ENCODE peak calls at places on chromosomes 11 and 22, in four cellular contexts. Z is K562, X is H1, T is SK-N-SH. A is an unnamed sample.

GRCh38 chr11:36577859-36578258 is 10.1 kb downstream of the RAG1 start:
- DNase-seq in T (no peak), Z (no peak), X (no peak), A (no peak)

GRCh38 chr11:66176650-66177049 is 91.8 kb upstream of the RAB1B start:
- DNase-seq in Z (no peak), T (no peak), X (no peak), A (no peak)

GRCh38 chr11:36023922-36024321 is 80.1 kb downstream of the LDLRAD3 start:
- DNase-seq in X (no peak), Z (no peak), T (no peak), A (no peak)

GRCh38 chr11:106990322-106990721 is 28.0 kb downstream of the GUCY1A2 start:
- DNase-seq in Z (no peak), X (no peak), T (no peak), A (peak)

GRCh38 chr22:41576877-41577276 is 12.8 kb downstream of the PMM1 start:
- DNase-seq in Z (peak), X (peak), T (peak), A (peak)

GRCh38 chr22:19868773-19869471 is 14.2 kb upstream of the GNB1L start:
- DNase-seq in Z (no peak), X (peak), T (no peak), A (peak)

GRCh38 chr11:84496122-84496521 is 1131.0 kb downstream of the DLG2 start:
- DNase-seq in Z (no peak), T (no peak), X (no peak), A (no peak)

GRCh38 chr11:102930451-102930850 is 25.1 kb downstream of the MMP13 start:
- DNase-seq in Z (no peak), X (no peak), T (no peak), A (no peak)

GRCh38 chr11:68839953-68840641 is 1.6 kb downstream of the CPT1A start:
- DNase-seq in X (no peak), Z (peak), T (no peak), A (no peak)

GRCh38 chr22:50143096-50143495 is 27.4 kb upstream of the PANX2 start:
- DNase-seq in T (no peak), X (no peak), Z (no peak), A (no peak)

GRCh38 chr22:21728270-21728669 is 7.3 kb downstream of the YPEL1 start:
- DNase-seq in T (no peak), Z (peak), X (no peak), A (no peak)

GRCh38 chr22:22884888-22885840 is 2.5 kb upstream of the IGLL5 start:
- DNase-seq in Z (peak), X (no peak), T (no peak), A (no peak)

GRCh38 chr11:98365185-98365584 is 655.6 kb upstream of the CNTN5 start:
- DNase-seq in Z (no peak), X (no peak), T (no peak), A (no peak)

GRCh38 chr22:45239378-45240136 is 1.1 kb downstream of the KIAA0930 start:
- DNase-seq in X (no peak), Z (no peak), T (peak), A (no peak)

GRCh38 chr22:30159561-30160353 is 79.5 kb downstream of the HORMAD2 start:
- DNase-seq in Z (no peak), X (no peak), T (no peak), A (no peak)

GRCh38 chr22:37659066-37659896 is 758 bp downstream of the PDXP start:
- DNase-seq in T (peak), Z (peak), X (no peak), A (no peak)

GRCh38 chr22:32880906-32881596 is 79.5 kb downstream of the TIMP3 start:
- DNase-seq in X (no peak), T (peak), Z (peak), A (no peak)

GRCh38 chr11:63553759-63554158 is 9.4 kb downstream of the PLAAT2 start:
- DNase-seq in T (no peak), X (no peak), Z (no peak), A (no peak)

GRCh38 chr11:118530683-118531596 is at the start of gene TMEM25:
- DNase-seq in X (peak), Z (peak), T (peak), A (peak)

GRCh38 chr11:85180528-85180927 is 446.6 kb downstream of the DLG2 start:
- DNase-seq in Z (no peak), X (no peak), T (no peak), A (no peak)

GRCh38 chr11:126497581-126498109 is 142.2 kb downstream of the ST3GAL4 start:
- DNase-seq in X (no peak), Z (no peak), T (no peak), A (no peak)

GRCh38 chr11:96279421-96280290 is 63.3 kb downstream of the MAML2 start:
- DNase-seq in Z (no peak), T (no peak), X (no peak), A (no peak)

GRCh38 chr22:46958191-46958590 is 195.7 kb downstream of the TBC1D22A start:
- DNase-seq in X (no peak), Z (no peak), T (no peak), A (no peak)

GRCh38 chr11:118434553-118435232 is 1.6 kb upstream of the KMT2A start:
- DNase-seq in X (peak), Z (no peak), T (no peak), A (peak)

GRCh38 chr11:1553808-1554594 is 18.1 kb downstream of the DUSP8 start:
- DNase-seq in X (peak), Z (no peak), T (no peak), A (peak)

GRCh38 chr22:29816128-29816527 is 21.9 kb downstream of the ASCC2 start:
- DNase-seq in T (no peak), X (no peak), Z (no peak), A (no peak)

GRCh38 chr11:44658451-44658850 is 68.3 kb upstream of the TSPAN18 start:
- DNase-seq in X (no peak), T (peak), Z (no peak), A (peak)

GRCh38 chr22:28978158-28978557 is 83.5 kb downstream of the C22orf31 start:
- DNase-seq in Z (no peak), X (no peak), T (no peak), A (no peak)

GRCh38 chr11:72735495-72736027 is 16.6 kb downstream of the ARAP1 start:
- DNase-seq in T (peak), X (no peak), Z (peak), A (no peak)
- TF ChIP-seq TEAD4 in T (no peak), X (no peak), Z (no peak), A (no peak)

GRCh38 chr11:128194226-128194625 is 393.1 kb downstream of the ETS1 start:
- DNase-seq in X (no peak), T (no peak), Z (no peak), A (no peak)
- TF ChIP-seq TEAD4 in X (no peak), T (no peak), Z (no peak), A (no peak)

GRCh38 chr11:32962016-32962415 is 53.7 kb upstream of the DEPDC7 start:
- DNase-seq in Z (no peak), X (no peak), T (no peak), A (no peak)

GRCh38 chr11:32963721-32964120 is 52.0 kb upstream of the DEPDC7 start:
- DNase-seq in Z (no peak), X (no peak), T (no peak), A (no peak)

DNA sequence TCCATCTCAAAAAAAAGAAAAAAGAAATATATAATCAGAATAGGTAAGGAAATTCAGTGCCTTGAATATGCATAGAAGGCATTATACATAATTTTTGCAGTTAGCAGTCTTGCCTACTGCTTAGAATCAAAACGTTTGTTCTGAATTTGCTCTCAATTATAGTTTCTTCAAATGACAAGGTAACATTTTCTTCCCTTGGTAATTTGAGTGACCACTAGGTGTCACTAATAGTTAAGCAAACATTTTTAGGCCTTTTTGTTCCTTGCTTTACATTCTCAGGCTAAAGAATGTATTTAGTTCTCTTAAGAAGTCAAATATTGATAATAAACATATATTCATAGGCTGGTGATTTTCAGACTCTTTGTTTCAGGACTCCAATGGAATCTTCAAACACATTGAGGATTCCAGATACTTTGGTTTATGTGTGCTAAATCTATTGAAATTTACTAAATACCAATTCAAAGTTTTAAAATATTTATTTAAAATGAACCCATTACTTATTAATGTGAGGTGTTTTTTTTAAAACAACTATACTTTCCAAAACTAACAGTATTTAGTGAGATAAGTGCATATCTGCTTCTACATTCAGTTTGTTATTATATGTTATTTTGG is 55.0 kb upstream of the DEPDC7 start:
- DNase-seq in X (no peak), T (peak), Z (peak), A (no peak)
- TF ChIP-seq TEAD4 in X (no peak), T (no peak), Z (no peak), A (no peak)

DNA sequence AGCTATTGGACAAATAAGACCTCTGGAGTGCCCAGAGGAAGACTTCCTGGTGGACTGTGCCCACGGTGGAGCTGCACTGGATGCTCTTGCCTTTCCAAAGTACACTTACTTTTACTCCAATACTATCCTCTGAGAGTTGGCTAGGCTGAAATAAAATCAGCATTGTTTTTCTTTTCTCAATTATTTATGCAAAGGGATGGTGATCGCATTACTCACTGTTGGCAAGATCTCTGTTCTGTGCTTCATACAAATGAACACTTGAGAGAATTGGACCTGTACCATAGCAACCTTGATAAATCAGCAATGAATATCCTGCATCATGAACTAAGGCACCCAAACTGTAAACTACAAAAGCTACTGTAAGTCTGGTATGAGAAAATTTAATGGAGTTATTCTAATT is 26.2 kb downstream of the NLRP14 start:
- DNase-seq in Z (no peak), X (no peak), T (no peak), A (no peak)
- TF ChIP-seq TEAD4 in Z (no peak), X (no peak), T (no peak), A (no peak)

GRCh38 chr22:40057652-40058051 is 62.9 kb downstream of the FAM83F start:
- DNase-seq in Z (no peak), T (no peak), X (no peak), A (no peak)

GRCh38 chr22:40056163-40056958 is 61.6 kb downstream of the FAM83F start:
- DNase-seq in T (no peak), Z (no peak), X (no peak), A (no peak)

GRCh38 chr22:40054486-40054885 is 59.7 kb downstream of the FAM83F start:
- DNase-seq in Z (no peak), T (no peak), X (no peak), A (no peak)

GRCh38 chr22:40053460-40053859 is 58.7 kb downstream of the FAM83F start:
- DNase-seq in Z (no peak), X (no peak), T (no peak), A (no peak)

DNA sequence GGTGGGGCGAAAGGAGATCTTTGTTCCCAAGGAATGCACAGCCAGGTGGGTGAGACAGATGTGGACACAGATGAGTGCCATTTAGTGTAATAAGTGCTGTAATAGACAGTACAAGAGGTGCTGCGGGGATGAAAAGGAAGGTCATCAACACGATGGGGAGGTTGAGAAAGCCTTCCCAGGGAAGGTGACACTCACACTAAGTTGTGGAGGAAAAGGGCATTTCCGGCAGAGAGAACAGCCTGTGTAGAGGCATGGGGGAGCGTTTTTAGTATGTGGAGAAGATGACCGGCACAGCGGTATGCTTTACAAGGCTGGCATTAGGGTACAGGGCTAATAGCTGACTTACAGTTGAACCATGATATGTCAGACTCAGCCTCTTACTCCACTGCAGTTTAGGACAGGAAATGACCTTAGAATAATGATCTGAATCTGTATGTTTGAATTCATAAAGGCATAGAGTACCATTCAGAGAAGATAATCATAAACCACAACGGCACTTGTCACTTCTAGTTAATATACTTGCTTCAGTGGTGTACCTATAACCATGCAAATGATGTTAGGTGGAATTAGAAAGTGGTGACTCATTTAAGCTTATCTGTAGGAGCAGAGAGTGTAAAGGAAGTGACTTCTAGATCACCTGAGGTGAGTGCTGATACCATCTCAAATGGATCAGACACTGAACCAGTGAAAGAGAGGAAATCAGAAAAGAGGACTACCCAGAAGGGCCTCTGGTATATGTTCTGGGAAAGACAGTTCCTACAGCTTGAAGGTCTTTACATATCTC is 60.6 kb downstream of the FAM83F start:
- DNase-seq in X (no peak), Z (peak), T (no peak), A (no peak)
- TF ChIP-seq TEAD4 in X (no peak), Z (no peak), T (no peak), A (no peak)

GRCh38 chr11:72812968-72813739 is 1.1 kb upstream of the ATG16L2 start:
- DNase-seq in X (peak), Z (peak), T (peak), A (peak)

GRCh38 chr11:72814139-72814830 is at the start of gene ATG16L2:
- DNase-seq in Z (peak), X (peak), T (peak), A (peak)

GRCh38 chr11:72813740-72814138 is 472 bp upstream of the ATG16L2 start:
- DNase-seq in X (no peak), Z (peak), T (peak), A (no peak)

GRCh38 chr11:72816404-72816990 is 2.3 kb downstream of the ATG16L2 start:
- DNase-seq in T (peak), Z (no peak), X (no peak), A (no peak)

DNA sequence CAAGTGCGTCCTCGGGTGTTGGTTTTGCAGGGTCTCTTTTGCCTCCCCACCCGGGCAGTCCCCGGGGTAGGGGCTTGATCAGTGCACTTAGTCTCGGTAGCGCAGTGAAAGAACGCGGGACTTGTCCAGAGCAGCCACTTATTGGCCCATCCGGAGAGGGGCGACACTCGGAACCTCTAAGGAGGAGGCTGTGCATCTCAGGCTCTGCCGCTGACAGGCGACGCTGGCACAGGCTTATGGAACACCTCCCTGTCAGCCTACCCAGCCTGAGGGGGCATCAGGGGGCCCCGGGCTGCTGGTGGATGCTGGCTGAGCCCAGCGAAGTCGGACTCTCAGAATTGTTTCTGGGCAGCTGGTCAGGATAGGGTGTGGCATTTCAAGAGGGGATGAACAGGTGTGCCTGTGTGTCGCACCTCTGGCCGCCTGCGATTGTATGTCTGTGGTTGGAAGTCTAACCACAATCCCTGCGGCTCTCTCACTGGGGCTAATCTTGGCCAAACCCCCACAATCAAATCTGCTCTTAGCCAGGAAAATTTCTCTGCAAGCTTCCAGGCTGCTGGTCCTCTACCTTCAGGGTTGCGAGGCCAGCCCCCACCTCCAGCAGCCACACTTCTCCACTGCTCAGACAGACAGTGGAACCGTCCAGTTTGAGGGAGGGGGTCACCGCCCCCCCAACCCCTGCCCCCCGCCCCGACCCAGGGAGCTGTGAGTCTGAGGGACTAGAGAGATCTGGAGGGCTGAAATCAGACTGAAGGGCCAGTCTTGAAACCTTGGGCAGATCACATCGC is 814 bp downstream of the ATG16L2 start:
- DNase-seq in X (no peak), Z (peak), T (no peak), A (peak)
- TF ChIP-seq TEAD4 in X (no peak), Z (no peak), T (no peak), A (no peak)

A was measured in WTC11.